ENCODE peak calls at places on chromosome 16, in ten cellular contexts. J is AG04449; O is GM12864; R is CD8-positive, alpha-beta T cell; Y is fibroblast of pulmonary artery; U is tibial nerve; A is kidney epithelial cell; E is mammary epithelial cell; H is dorsolateral prefrontal cortex; M is lower lobe of right lung. Z is an unnamed sample.
A peak's percentile ranks its signal among the peaks of the same experiment; 100 is the strongest.

GRCh38 chr16:50311891-50312501 is 45.6 kb downstream of the ADCY7 start:
- DNase-seq in A (no peak), M (peak; percentile 46), E (no peak), Y (no peak), J (no peak), R (no peak), O (no peak), U (no peak), H (peak; percentile 18), Z (no peak)

GRCh38 chr16:13863075-13863765 is 56.7 kb upstream of the ERCC4 start:
- DNase-seq in H (no peak), Y (peak; percentile 1), J (no peak), M (no peak), A (no peak), E (no peak), O (no peak), U (no peak), R (no peak), Z (no peak)

GRCh38 chr16:70695351-70696070 is 9.7 kb upstream of the MTSS2 start:
- DNase-seq in U (no peak), M (peak; percentile 73), A (no peak), Y (no peak), H (no peak), R (peak; percentile 1), J (no peak), O (no peak), E (no peak), Z (no peak)

GRCh38 chr16:87966685-87967185 is 15.5 kb downstream of the BANP start:
- DNase-seq in M (peak; percentile 68), U (no peak), H (no peak), J (no peak), E (peak; percentile 24), Y (no peak), A (no peak), O (no peak), R (no peak), Z (no peak)

GRCh38 chr16:64627288-64627687 is 494.6 kb downstream of the CDH11 start:
- DNase-seq in U (no peak), A (no peak), Y (no peak), E (no peak), H (no peak), R (no peak), J (no peak), M (no peak), O (no peak), Z (no peak)

GRCh38 chr16:3878610-3879009 is 1.9 kb downstream of the CREBBP start:
- DNase-seq in U (no peak), E (no peak), J (no peak), Y (peak; percentile 46), R (no peak), H (no peak), O (no peak), A (no peak), M (no peak), Z (no peak)

GRCh38 chr16:2009791-2010510 is at the start of gene ZNF598:
- DNase-seq in H (peak; percentile 65), A (no peak), O (no peak), J (no peak), M (peak; percentile 88), E (peak; percentile 85), Y (peak; percentile 86), R (peak; percentile 81), U (peak; percentile 52), Z (no peak)

GRCh38 chr16:80990978-80991377 is 15.7 kb downstream of the CMC2 start:
- DNase-seq in H (no peak), O (no peak), J (no peak), A (no peak), U (no peak), Y (no peak), R (no peak), E (no peak), M (no peak), Z (no peak)

GRCh38 chr16:58859958-58860669 is 126.0 kb upstream of the GOT2 start:
- DNase-seq in H (no peak), U (no peak), M (no peak), A (no peak), R (no peak), Y (no peak), O (no peak), J (no peak), E (no peak), Z (no peak)

GRCh38 chr16:55042556-55043432 is 112.1 kb downstream of the IRX5 start:
- DNase-seq in A (no peak), Y (no peak), O (no peak), J (no peak), E (no peak), R (no peak), U (no peak), H (no peak), M (no peak), Z (no peak)

GRCh38 chr16:17780181-17780580 is 309.4 kb upstream of the XYLT1 start:
- DNase-seq in M (no peak), E (no peak), Y (peak; percentile 21), O (no peak), J (no peak), U (no peak), H (no peak), R (no peak), A (no peak), Z (no peak)

GRCh38 chr16:19517424-19518089 is 4.3 kb downstream of the GDE1 start:
- DNase-seq in J (no peak), R (no peak), Y (no peak), A (no peak), H (no peak), O (no peak), U (no peak), M (no peak), E (peak; percentile 79), Z (no peak)

GRCh38 chr16:84307209-84307954 is 12.7 kb downstream of the WFDC1 start:
- DNase-seq in M (no peak), H (no peak), Y (no peak), O (no peak), R (no peak), U (no peak), J (no peak), A (no peak), E (no peak), Z (no peak)

GRCh38 chr16:2761472-2761871 is 9.0 kb downstream of the SRRM2 start:
- DNase-seq in E (no peak), A (no peak), R (no peak), Y (no peak), M (peak; percentile 12), J (no peak), O (no peak), U (no peak), H (no peak), Z (no peak)

GRCh38 chr16:11683140-11683539 is 14.9 kb downstream of the SNN start:
- DNase-seq in M (no peak), U (no peak), J (no peak), E (no peak), H (no peak), Y (no peak), O (no peak), A (no peak), R (no peak), Z (no peak)
- H3K4me3 ChIP-seq in M (no peak overlapping the region), U (no peak overlapping the region), J (no peak overlapping the region), E (no peak overlapping the region), H (no peak overlapping the region), Y (no peak overlapping the region), O (no peak overlapping the region), A (no peak overlapping the region), R (no peak overlapping the region), Z (no peak overlapping the region)

GRCh38 chr16:67655363-67655762 is 4.7 kb downstream of the ACD start:
- DNase-seq in E (no peak), Y (no peak), H (no peak), O (no peak), M (no peak), R (no peak), J (no peak), A (no peak), U (no peak), Z (no peak)

GRCh38 chr16:67654069-67654911 is 5.8 kb downstream of the ACD start:
- DNase-seq in E (no peak), M (no peak), O (no peak), Y (no peak), U (no peak), H (no peak), R (no peak), J (no peak), A (no peak), Z (no peak)

GRCh38 chr16:67657017-67657608 is 2.9 kb downstream of the ACD start:
- DNase-seq in J (no peak), H (no peak), M (no peak), A (no peak), O (no peak), U (no peak), E (no peak), R (no peak), Y (no peak), Z (no peak)

GRCh38 chr16:67657751-67658518 is 2.1 kb downstream of the ACD start:
- DNase-seq in A (no peak), E (no peak), M (no peak), H (no peak), O (no peak), U (no peak), R (no peak), Y (no peak), J (no peak), Z (no peak)

GRCh38 chr16:67656344-67657016 is 3.6 kb downstream of the ACD start:
- DNase-seq in Y (no peak), M (no peak), J (no peak), U (no peak), O (no peak), A (no peak), R (no peak), E (no peak), H (no peak), Z (no peak)
- TF ChIP-seq CTCF in Y (no peak), M (no peak), J (no peak), U (no peak), O (no peak), A (no peak), R (no peak), E (no peak), H (no peak), Z (no peak)

GRCh38 chr16:31476305-31477219 is 4.6 kb downstream of the TGFB1I1 start:
- DNase-seq in A (no peak), R (peak; percentile 89), U (peak; percentile 58), J (no peak), O (no peak), M (peak; percentile 94), E (no peak), Y (no peak), H (peak; percentile 33), Z (no peak)
- H3K4me3 ChIP-seq in A (no peak overlapping the region), R (peak overlapping the region; percentile 69), U (peak overlapping the region; percentile 33), J (no peak overlapping the region), O (peak overlapping the region; percentile 66), M (peak overlapping the region; percentile 63), E (no peak overlapping the region), Y (no peak overlapping the region), H (peak overlapping the region; percentile 7), Z (peak overlapping the region; percentile 44)

DNA sequence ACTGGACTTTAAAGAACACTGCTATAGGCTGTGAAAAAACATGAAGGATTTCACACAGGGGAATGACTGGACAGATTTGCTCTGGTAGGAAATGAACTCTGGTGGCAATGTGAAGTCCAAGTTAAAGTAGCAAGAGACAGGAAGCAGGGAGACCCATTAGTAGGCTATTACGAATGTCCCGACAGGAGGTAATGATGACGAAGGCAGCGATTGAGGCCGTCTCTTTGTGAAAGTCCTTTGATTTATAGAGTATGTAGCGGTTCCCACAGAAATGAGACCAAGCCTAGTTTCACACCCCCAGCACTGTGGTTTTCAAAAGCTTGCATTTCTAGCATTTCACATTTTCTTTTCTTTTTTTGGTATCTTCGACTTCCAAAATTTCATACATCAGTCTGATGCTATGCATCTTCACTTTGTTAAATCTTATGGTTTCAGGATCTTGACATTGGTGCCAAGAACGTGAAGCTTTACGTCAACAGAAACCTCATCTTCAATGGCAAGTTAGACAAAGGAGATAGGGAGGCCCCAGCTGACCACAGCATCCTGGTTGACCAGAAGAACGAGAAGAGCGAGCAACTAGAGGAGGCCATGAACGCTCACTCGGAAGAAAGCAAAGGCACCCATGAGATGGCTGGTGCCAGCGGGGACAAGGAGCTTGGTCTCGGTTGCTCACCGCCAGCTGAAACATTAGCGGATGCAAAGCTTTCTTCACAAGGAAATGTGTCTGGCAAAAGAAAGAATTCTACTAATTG is 189.8 kb downstream of the KATNIP start:
- DNase-seq in O (no peak), U (no peak), M (no peak), H (no peak), E (no peak), Y (no peak), R (no peak), A (no peak), J (no peak), Z (no peak)
- TF ChIP-seq CTCF in O (no peak), U (no peak), M (no peak), H (no peak), E (no peak), Y (no peak), R (no peak), A (no peak), J (no peak), Z (no peak)

Z was measured in retinal pigment epithelial cell.